ENCODE peak calls at places on chromosome X, in eight cellular contexts. C is neural progenitor cell, E is PC-3, F is mammary epithelial cell, Y is GM23338, M is Karpas-422, R is fibroblast of lung, B is H9. S is an unnamed sample. For H4K20me1, the result is how much of the 10 kb centered on the place peaks cover.

GRCh38 chrX:103360092-103360491 is 3.8 kb downstream of the TCEAL9 start:
- DNase-seq in C (no peak), E (no peak), F (no peak), Y (no peak), M (no peak), R (no peak), B (no peak), S (peak)

GRCh38 chrX:131830400-131831184 is 192.5 kb upstream of the STK26 start:
- DNase-seq in C (peak), E (peak), F (peak), Y (peak), M (peak), R (peak), B (peak), S (peak)

GRCh38 chrX:18428006-18428405 is 2.6 kb downstream of the CDKL5 start:
- DNase-seq in C (no peak), E (no peak), F (peak), Y (peak), M (no peak), R (no peak), B (no peak), S (no peak)

GRCh38 chrX:53048169-53049126 is at the start of gene GPR173:
- DNase-seq in C (peak), E (peak), F (no peak), Y (peak), M (no peak), R (peak), B (peak), S (peak)

GRCh38 chrX:1386338-1387127 is 5.4 kb downstream of the SLC25A6 start:
- DNase-seq in C (no peak), E (no peak), F (no peak), Y (no peak), M (no peak), R (no peak), B (no peak), S (no peak)

GRCh38 chrX:135185795-135186443 is 14.7 kb upstream of the CT55 start:
- DNase-seq in C (peak), E (peak), F (peak), Y (peak), M (peak), R (peak), B (peak), S (peak)

GRCh38 chrX:3326721-3327120 is 19.7 kb downstream of the MXRA5 start:
- DNase-seq in C (no peak), E (no peak), F (no peak), Y (no peak), M (no peak), R (no peak), B (no peak), S (no peak)

GRCh38 chrX:107700317-107700774 is 72.0 kb downstream of the PRPS1 start:
- DNase-seq in C (no peak), E (peak), F (peak), Y (no peak), M (peak), R (peak), B (no peak), S (no peak)

GRCh38 chrX:149527705-149528104 is 13.1 kb upstream of the EOLA1 start:
- DNase-seq in C (peak), E (peak), F (no peak), Y (peak), M (peak), R (no peak), B (no peak), S (peak)

GRCh38 chrX:41449615-41450014 is 2.5 kb downstream of the NYX start:
- DNase-seq in C (no peak), E (peak), F (peak), Y (no peak), M (peak), R (peak), B (no peak), S (peak)

GRCh38 chrX:131783555-131784338 is 239.4 kb upstream of the STK26 start:
- DNase-seq in C (no peak), E (peak), F (peak), Y (no peak), M (peak), R (peak), B (no peak), S (no peak)

GRCh38 chrX:538311-538710 is 92.3 kb upstream of the SHOX start:
- DNase-seq in C (no peak), E (peak), F (no peak), Y (no peak), M (no peak), R (no peak), B (no peak), S (no peak)

GRCh38 chrX:100408643-100409315 is 1.3 kb downstream of the PCDH19 start:
- DNase-seq in C (peak), E (no peak), F (no peak), Y (peak), M (no peak), R (no peak), B (peak), S (no peak)

GRCh38 chrX:84339507-84340364 is 151.7 kb upstream of the RPS6KA6 start:
- DNase-seq in C (peak), E (peak), F (peak), Y (peak), M (peak), R (no peak), B (no peak), S (peak)

GRCh38 chrX:71393919-71394318 is 27.8 kb downstream of the TAF1 start:
- DNase-seq in C (no peak), E (no peak), F (no peak), Y (no peak), M (no peak), R (no peak), B (no peak), S (no peak)

GRCh38 chrX:47571215-47571614 is 10.2 kb downstream of the ARAF start:
- DNase-seq in C (no peak), E (no peak), F (no peak), Y (no peak), M (no peak), R (no peak), B (no peak), S (no peak)

GRCh38 chrX:10726647-10727046 is 106.3 kb upstream of the MID1 start:
- DNase-seq in C (no peak), E (peak), F (peak), Y (no peak), M (no peak), R (peak), B (no peak), S (no peak)

GRCh38 chrX:17788439-17788838 is 51.1 kb downstream of the SCML1 start:
- DNase-seq in C (peak), E (peak), F (peak), Y (peak), M (peak), R (peak), B (peak), S (peak)

GRCh38 chrX:77733342-77733741 is 52.7 kb downstream of the ATRX start:
- DNase-seq in C (no peak), E (no peak), F (no peak), Y (no peak), M (no peak), R (no peak), B (no peak), S (no peak)

DNA sequence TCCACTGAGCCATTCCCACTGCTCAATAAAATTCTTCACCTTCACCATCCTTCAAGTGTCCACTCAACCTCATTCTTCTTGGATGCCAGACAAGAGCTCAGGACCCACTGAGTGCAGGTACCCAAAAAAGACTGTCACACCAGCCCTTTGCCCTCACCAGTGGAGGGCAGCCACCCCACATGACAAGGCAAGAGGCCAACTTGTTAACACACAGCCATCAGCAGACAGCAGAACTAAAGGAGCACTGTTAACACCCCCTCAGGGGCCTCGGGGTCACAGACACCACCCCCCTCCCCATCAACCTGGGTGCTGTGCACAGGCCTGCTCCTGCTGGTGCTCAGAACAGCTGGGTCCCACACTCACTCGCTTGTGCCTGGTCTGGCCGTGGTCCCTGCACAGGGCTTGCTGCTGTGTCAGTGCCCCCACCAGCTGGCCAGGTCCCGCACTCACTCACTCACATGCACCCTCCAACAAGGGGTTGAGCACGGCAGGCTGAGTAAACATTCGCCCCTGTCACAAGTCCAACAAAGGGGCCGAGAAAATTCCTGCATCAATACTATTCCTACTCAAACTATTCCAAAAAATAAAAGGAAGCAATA is 54.1 kb downstream of the ATRX start:
- DNase-seq in C (no peak), E (no peak), F (no peak), Y (peak), M (no peak), R (no peak), B (no peak), S (no peak)
- H4K20me1 ChIP-seq in C (under half), E (under half), F (under half), Y (under half), M (under half), R (under half), B (under half), S (under half)

DNA sequence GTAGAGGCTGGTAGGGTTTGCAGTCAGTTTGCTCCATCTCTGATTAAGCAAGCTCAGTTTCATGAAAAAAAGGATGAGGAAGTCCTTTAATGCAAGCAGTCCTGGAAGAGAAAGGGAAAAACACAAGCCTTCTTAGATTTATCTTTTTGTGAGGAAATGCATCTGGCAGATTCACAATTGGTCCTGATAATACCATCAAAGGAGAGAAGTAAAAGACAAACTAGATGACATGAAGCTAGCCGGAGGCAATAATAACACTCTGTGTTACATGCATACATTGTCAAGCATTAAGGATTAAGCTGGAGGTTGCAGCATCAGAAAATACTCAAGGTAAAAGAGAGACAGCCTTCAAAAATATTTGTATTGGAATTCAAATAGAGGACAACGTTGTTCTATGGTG is 356.0 kb upstream of the TEX13C start:
- DNase-seq in C (no peak), E (no peak), F (no peak), Y (no peak), M (no peak), R (no peak), B (no peak), S (no peak)
- H4K20me1 ChIP-seq in C (under half), E (under half), F (under half), Y (under half), M (under half), R (under half), B (under half), S (under half)

DNA sequence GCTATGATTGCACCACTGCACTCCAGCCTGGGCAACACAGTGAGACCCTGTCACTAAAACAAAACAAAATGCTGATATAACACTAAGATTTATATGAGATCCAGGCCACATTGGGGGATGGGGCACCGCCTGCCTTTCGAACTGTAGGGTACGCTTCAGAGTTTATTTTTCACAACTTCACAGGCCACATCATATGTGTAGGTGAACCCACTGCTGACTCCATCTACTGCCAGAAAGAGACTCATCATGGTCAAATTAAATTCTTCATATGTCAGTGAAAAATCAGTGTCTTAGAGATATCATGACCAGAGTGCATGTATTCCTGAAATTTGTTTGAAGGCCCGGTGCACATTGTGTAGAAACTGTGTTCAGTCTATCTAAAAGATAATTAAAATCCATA is 121.8 kb downstream of the GPR143 start:
- DNase-seq in C (no peak), E (no peak), F (no peak), Y (no peak), M (no peak), R (no peak), B (no peak), S (no peak)
- H4K20me1 ChIP-seq in C (under half), E (under half), F (under half), Y (under half), M (under half), R (under half), B (under half), S (under half)

GRCh38 chrX:153954618-153955450 is 10.4 kb upstream of the RENBP start:
- DNase-seq in C (no peak), E (no peak), F (no peak), Y (no peak), M (no peak), R (no peak), B (no peak), S (no peak)
- H4K20me1 ChIP-seq in C (under half), E (under half), F (under half), Y (under half), M (under half), R (under half), B (under half), S (under half)